ENCODE peak calls at places on chromosomes 16 and 17, in six cellular contexts. U is HEK293T; Q is esophagus squamous epithelium; E is activated naive CD8-positive, alpha-beta T cell treated with anti-CD3 and anti-CD28 coated beads, Interleukin-2, amount 50 U/mL, for 24 hours; A is T-cell; R is coronary artery. W is an unnamed sample.

GRCh38 chr16:88538366-88539060 is 31.7 kb upstream of the ZC3H18 start:
- DNase-seq in U (no peak), Q (no peak), E (no peak), A (no peak), R (no peak), W (no peak)

GRCh38 chr17:77581480-77581879 is 377.0 kb upstream of the TNRC6C start:
- DNase-seq in U (no peak), Q (no peak), E (no peak), A (no peak), R (no peak), W (no peak)

GRCh38 chr17:80260791-80261158 is at the start of gene RNF213:
- DNase-seq in U (peak), Q (no peak), E (peak), A (peak), R (no peak), W (peak)

GRCh38 chr16:12163970-12164369 is 187.4 kb downstream of the SNX29 start:
- DNase-seq in U (no peak), Q (no peak), E (no peak), A (no peak), R (no peak), W (no peak)

GRCh38 chr16:3578121-3578520 is 918 bp upstream of the NLRC3 start:
- DNase-seq in U (no peak), Q (no peak), E (peak), A (peak), R (no peak), W (peak)

GRCh38 chr17:80397686-80398085 is 17.3 kb upstream of the ENDOV start:
- DNase-seq in U (no peak), Q (no peak), E (no peak), A (no peak), R (no peak), W (no peak)

GRCh38 chr16:79598341-79599181 is 2.0 kb downstream of the MAF start:
- DNase-seq in U (peak), Q (no peak), E (peak), A (peak), R (peak), W (peak)

GRCh38 chr17:81074875-81075274 is 39.9 kb downstream of the BAIAP2 start:
- DNase-seq in U (no peak), Q (no peak), E (no peak), A (no peak), R (no peak), W (no peak)

GRCh38 chr16:89315271-89315670 is 97.8 kb downstream of the ZNF778 start:
- DNase-seq in U (no peak), Q (no peak), E (no peak), A (no peak), R (no peak), W (no peak)

W was measured in activated CD8-positive, alpha-beta T cell treated with anti-CD3 and anti-CD28 coated beads, Interleukin-2, amount 10 ng/mL, durations not matched to agents 7 days and 5 days.